ENCODE peak calls at places on chromosomes 2 and 18, in five cellular contexts. B is A549, F is AG04450, U is HCT116, C is prostate gland. W is an unnamed sample.

GRCh38 chr2:26590960-26591618 is 50.1 kb downstream of the CIB4 start:
- DNase-seq in B (no peak), F (no peak), U (no peak), C (no peak), W (no peak)

GRCh38 chr18:21799706-21800105 is 59.1 kb downstream of the MIB1 start:
- DNase-seq in B (no peak), F (no peak), U (no peak), C (no peak), W (no peak)

GRCh38 chr2:186919272-186919671 is 70.3 kb upstream of the ZSWIM2 start:
- DNase-seq in B (no peak), F (peak), U (peak), C (no peak), W (no peak)

GRCh38 chr2:239287461-239287860 is 113.4 kb downstream of the HDAC4 start:
- DNase-seq in B (no peak), F (no peak), U (no peak), C (no peak), W (no peak)

GRCh38 chr2:62787381-62787780 is 81.9 kb downstream of the EHBP1 start:
- DNase-seq in B (no peak), F (no peak), U (no peak), C (no peak), W (no peak)

GRCh38 chr2:109699646-109700045 is 85.5 kb downstream of the SOWAHC start:
- DNase-seq in B (no peak), F (no peak), U (no peak), C (no peak), W (no peak)

GRCh38 chr18:5678779-5679406 is 135.1 kb upstream of the EPB41L3 start:
- DNase-seq in B (no peak), F (no peak), U (no peak), C (no peak), W (no peak)

GRCh38 chr2:225010804-225011203 is 31.5 kb downstream of the DOCK10 start:
- DNase-seq in B (peak), F (no peak), U (peak), C (no peak), W (no peak)

GRCh38 chr18:36652503-36652902 is 176.3 kb downstream of the TPGS2 start:
- DNase-seq in B (no peak), F (no peak), U (no peak), C (no peak), W (no peak)

GRCh38 chr18:37553633-37554398 is 11.8 kb downstream of the CELF4 start:
- DNase-seq in B (no peak), F (no peak), U (no peak), C (no peak), W (no peak)

GRCh38 chr2:96143848-96144480 is 1.3 kb downstream of the DUSP2 start:
- DNase-seq in B (no peak), F (no peak), U (peak), C (no peak), W (no peak)

GRCh38 chr18:47931707-47932103 is 1.2 kb upstream of the SMAD2 start:
- DNase-seq in B (no peak), F (no peak), U (no peak), C (peak), W (no peak)
- TF ChIP-seq CTCF in B (peak), F (peak), U (no peak), C (no peak), W (no peak)

GRCh38 chr2:54630841-54631497 is 92.5 kb upstream of the EML6 start:
- DNase-seq in B (no peak), F (no peak), U (no peak), C (no peak), W (peak)

GRCh38 chr2:54632733-54633692 is 90.4 kb upstream of the EML6 start:
- DNase-seq in B (peak), F (no peak), U (no peak), C (no peak), W (no peak)

GRCh38 chr2:54634012-54634411 is 89.5 kb upstream of the EML6 start:
- DNase-seq in B (no peak), F (no peak), U (no peak), C (no peak), W (no peak)

GRCh38 chr2:54629914-54630609 is 93.4 kb upstream of the EML6 start:
- DNase-seq in B (peak), F (no peak), U (no peak), C (no peak), W (peak)

GRCh38 chr2:54631755-54632154 is 91.7 kb upstream of the EML6 start:
- DNase-seq in B (no peak), F (no peak), U (no peak), C (no peak), W (no peak)
- H3K27ac ChIP-seq in B (peak), F (no peak), U (no peak), C (no peak), W (peak)

GRCh38 chr2:25297738-25298137 is 44.0 kb downstream of the DNMT3A start:
- DNase-seq in B (no peak), F (no peak), U (no peak), C (no peak), W (no peak)
- TF ChIP-seq CTCF in B (no peak), F (no peak), U (no peak), C (no peak), W (no peak)

GRCh38 chr2:222998459-222998858 is 53.5 kb upstream of the KCNE4 start:
- DNase-seq in B (no peak), F (no peak), U (no peak), C (no peak), W (no peak)

GRCh38 chr2:222989431-222989830 is 62.6 kb upstream of the KCNE4 start:
- DNase-seq in B (no peak), F (no peak), U (no peak), C (no peak), W (no peak)

DNA sequence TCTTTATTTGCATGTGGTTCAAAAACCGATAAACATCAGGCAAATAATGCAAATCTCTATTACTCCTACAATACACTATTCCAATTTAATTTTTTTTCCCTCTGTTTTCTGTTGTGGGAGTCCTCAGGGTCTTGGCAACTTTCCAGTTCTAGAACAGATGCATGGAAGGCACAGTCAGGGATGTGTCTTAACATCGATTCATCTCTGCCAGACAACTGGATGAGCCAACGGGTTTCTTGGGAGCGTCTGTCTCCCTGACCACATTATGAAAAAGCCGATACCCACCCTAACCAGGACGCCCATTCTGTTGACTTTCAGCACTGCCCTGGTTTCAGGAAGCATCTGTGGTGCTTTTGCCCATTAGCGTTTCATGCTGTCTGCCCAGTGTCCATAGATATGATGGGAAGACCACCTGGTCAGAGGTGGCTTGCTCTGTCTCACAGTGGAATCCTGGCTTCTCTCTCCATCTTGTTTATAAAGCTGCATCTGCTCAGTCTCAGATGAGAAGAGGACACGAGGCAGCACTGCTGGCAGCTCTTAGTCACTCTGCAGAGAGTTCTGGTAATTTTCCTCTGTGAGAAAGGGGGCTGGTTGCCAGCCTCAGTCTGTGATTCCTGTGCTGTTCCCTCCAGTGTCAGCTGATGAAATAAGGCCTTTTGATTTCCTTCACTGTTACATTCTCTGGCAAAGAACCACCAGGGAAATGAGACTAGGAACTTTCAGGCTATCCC is 57.9 kb upstream of the KCNE4 start:
- DNase-seq in B (no peak), F (peak), U (no peak), C (peak), W (peak)
- H3K27ac ChIP-seq in B (peak), F (peak), U (no peak), C (peak), W (peak)

GRCh38 chr2:61176755-61177726 is 15.1 kb downstream of the C2orf74 start:
- DNase-seq in B (peak), F (peak), U (peak), C (peak), W (peak)
- TF ChIP-seq CTCF in B (peak), F (no peak), U (no peak), C (peak), W (no peak)

DNA sequence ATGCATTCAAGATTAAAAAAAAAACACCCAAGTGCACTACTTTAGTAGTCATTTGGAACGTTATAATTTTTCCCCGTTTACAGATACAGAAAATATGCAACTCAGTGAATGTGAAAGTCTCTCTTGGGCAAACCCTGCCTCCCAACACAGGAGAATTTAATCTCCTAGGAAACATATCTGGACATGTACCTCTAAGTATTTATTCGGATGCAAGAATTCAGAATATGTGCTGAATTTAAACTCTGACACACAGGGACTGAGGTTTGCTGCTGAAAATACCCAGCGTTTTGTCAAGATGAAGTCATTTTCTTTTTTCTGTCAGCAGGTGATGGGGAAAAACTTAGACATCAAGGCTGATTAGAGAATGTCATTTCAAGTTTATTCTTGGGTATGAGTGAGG is 105.4 kb downstream of the ACKR3 start:
- DNase-seq in B (no peak), F (no peak), U (no peak), C (no peak), W (no peak)
- H3K27ac ChIP-seq in B (no peak), F (no peak), U (no peak), C (no peak), W (no peak)

W was measured in upper lobe of left lung.